ENCODE peak calls at places on chromosomes 12 and 14, in eight cellular contexts. K is body of pancreas; H is suprapubic skin; U is kidney; Y is IMR-90; E is CD8-positive, alpha-beta memory T cell; D is CD8-positive, alpha-beta T cell; R is left ventricle myocardium inferior. C is an unnamed sample. For H3K4me1, the result is how much of the 10 kb centered on the place peaks cover.

GRCh38 chr14:22333408-22334274 is 255.4 kb downstream of the DAD1 start:
- DNase-seq in K (peak), H (no peak), U (no peak), Y (peak), E (no peak), D (no peak), R (no peak), C (no peak)

GRCh38 chr14:96249016-96249415 is 7.0 kb upstream of the BDKRB1 start:
- DNase-seq in K (peak), H (no peak), U (no peak), Y (peak), E (no peak), D (no peak), R (no peak), C (no peak)

GRCh38 chr12:1575799-1576401 is 18.5 kb downstream of the FBXL14 start:
- DNase-seq in K (peak), H (no peak), U (no peak), Y (peak), E (no peak), D (no peak), R (no peak), C (no peak)

GRCh38 chr12:89680409-89680808 is 28.2 kb downstream of the ATP2B1 start:
- DNase-seq in K (no peak), H (no peak), U (no peak), Y (no peak), E (no peak), D (no peak), R (no peak), C (no peak)

GRCh38 chr14:62329427-62329826 is 567.2 kb downstream of the SNAPC1 start:
- DNase-seq in K (no peak), H (no peak), U (no peak), Y (peak), E (no peak), D (no peak), R (no peak), C (no peak)

GRCh38 chr14:67515386-67516079 is 17.6 kb upstream of the PLEKHH1 start:
- DNase-seq in K (peak), H (no peak), U (peak), Y (no peak), E (no peak), D (no peak), R (no peak), C (no peak)

GRCh38 chr12:30795410-30795659 is 40.6 kb upstream of the CAPRIN2 start:
- DNase-seq in K (no peak), H (no peak), U (no peak), Y (no peak), E (no peak), D (no peak), R (no peak), C (no peak)

GRCh38 chr14:24429395-24430142 is at the start of the genes CBLN3 and KHNYN:
- DNase-seq in K (peak), H (peak), U (peak), Y (peak), E (peak), D (peak), R (peak), C (peak)

GRCh38 chr12:9742665-9743064 is 9.8 kb upstream of the CLECL1 start:
- DNase-seq in K (peak), H (no peak), U (peak), Y (no peak), E (no peak), D (peak), R (no peak), C (no peak)

GRCh38 chr12:12533238-12533829 is 29.3 kb downstream of the DUSP16 start:
- DNase-seq in K (peak), H (no peak), U (no peak), Y (no peak), E (no peak), D (no peak), R (peak), C (no peak)

GRCh38 chr12:99261256-99261655 is 386.3 kb upstream of the GARIN6 start:
- DNase-seq in K (no peak), H (no peak), U (no peak), Y (no peak), E (no peak), D (no peak), R (no peak), C (no peak)

GRCh38 chr12:70052931-70053497 is 190.2 kb upstream of the CNOT2 start:
- DNase-seq in K (peak), H (no peak), U (no peak), Y (peak), E (no peak), D (no peak), R (no peak), C (no peak)

GRCh38 chr12:62899568-62900390 is 35.2 kb downstream of the PPM1H start:
- DNase-seq in K (no peak), H (no peak), U (no peak), Y (no peak), E (no peak), D (no peak), R (no peak), C (no peak)

GRCh38 chr12:55741978-55742377 is 944 bp upstream of the GDF11 start:
- DNase-seq in K (no peak), H (no peak), U (no peak), Y (no peak), E (no peak), D (no peak), R (no peak), C (no peak)

GRCh38 chr12:89707623-89707991 is 1.0 kb downstream of the ATP2B1 start:
- DNase-seq in K (peak), H (peak), U (peak), Y (no peak), E (peak), D (peak), R (peak), C (no peak)

GRCh38 chr14:68523994-68524725 is 268.7 kb downstream of the ZFP36L1 start:
- DNase-seq in K (peak), H (no peak), U (peak), Y (no peak), E (no peak), D (no peak), R (no peak), C (no peak)

GRCh38 chr12:48786591-48787544 is 2.0 kb downstream of the ADCY6 start:
- DNase-seq in K (no peak), H (no peak), U (no peak), Y (no peak), E (no peak), D (no peak), R (peak), C (no peak)

GRCh38 chr14:90023176-90023896 is 38.5 kb upstream of the KCNK13 start:
- DNase-seq in K (no peak), H (no peak), U (no peak), Y (peak), E (no peak), D (no peak), R (no peak), C (no peak)

GRCh38 chr14:61420326-61420725 is 98.9 kb downstream of the PRKCH start:
- DNase-seq in K (no peak), H (no peak), U (no peak), Y (peak), E (no peak), D (peak), R (no peak), C (no peak)

GRCh38 chr14:70780396-70781075 is 28.8 kb downstream of the MAP3K9 start:
- DNase-seq in K (peak), H (no peak), U (no peak), Y (no peak), E (no peak), D (no peak), R (peak), C (no peak)

GRCh38 chr12:123069436-123070266 is 81.2 kb downstream of the PITPNM2 start:
- DNase-seq in K (no peak), H (no peak), U (peak), Y (no peak), E (no peak), D (no peak), R (no peak), C (no peak)

GRCh38 chr12:123070267-123071081 is 80.4 kb downstream of the PITPNM2 start:
- DNase-seq in K (no peak), H (no peak), U (no peak), Y (no peak), E (no peak), D (no peak), R (no peak), C (no peak)

GRCh38 chr12:123075092-123075491 is 75.8 kb downstream of the PITPNM2 start:
- DNase-seq in K (no peak), H (no peak), U (no peak), Y (no peak), E (no peak), D (no peak), R (no peak), C (no peak)

GRCh38 chr12:123073962-123074801 is 76.7 kb downstream of the PITPNM2 start:
- DNase-seq in K (no peak), H (no peak), U (no peak), Y (no peak), E (no peak), D (no peak), R (no peak), C (no peak)

GRCh38 chr12:123071401-123072304 is 79.2 kb downstream of the PITPNM2 start:
- DNase-seq in K (no peak), H (no peak), U (no peak), Y (no peak), E (no peak), D (no peak), R (peak), C (no peak)
- H3K4me1 ChIP-seq in K (under half), H (half or more), U (under half), Y (under half), E (half or more), D (under half), R (half or more), C (under half)

GRCh38 chr12:6199531-6200265 is 502 bp upstream of the CD9 start:
- DNase-seq in K (peak), H (no peak), U (peak), Y (no peak), E (no peak), D (no peak), R (no peak), C (no peak)

GRCh38 chr12:6200266-6201198 is at the start of gene CD9:
- DNase-seq in K (peak), H (no peak), U (no peak), Y (no peak), E (no peak), D (peak), R (peak), C (no peak)

GRCh38 chr12:6201775-6202292 is 1.6 kb downstream of the CD9 start:
- DNase-seq in K (no peak), H (no peak), U (no peak), Y (no peak), E (no peak), D (no peak), R (no peak), C (no peak)

GRCh38 chr12:6202331-6202730 is 2.1 kb downstream of the CD9 start:
- DNase-seq in K (no peak), H (no peak), U (no peak), Y (no peak), E (no peak), D (no peak), R (no peak), C (no peak)

GRCh38 chr12:6201199-6201608 is 1.0 kb downstream of the CD9 start:
- DNase-seq in K (peak), H (no peak), U (peak), Y (no peak), E (no peak), D (no peak), R (no peak), C (no peak)
- H3K4me1 ChIP-seq in K (under half), H (half or more), U (under half), Y (under half), E (under half), D (under half), R (half or more), C (under half)

GRCh38 chr12:57770734-57771133 is 1.2 kb downstream of the METTL1 start:
- DNase-seq in K (no peak), H (no peak), U (no peak), Y (no peak), E (no peak), D (no peak), R (no peak), C (no peak)
- H3K4me1 ChIP-seq in K (under half), H (under half), U (under half), Y (under half), E (under half), D (under half), R (under half), C (under half)

GRCh38 chr12:80187660-80188090 is 88.3 kb downstream of the OTOGL start:
- DNase-seq in K (no peak), H (no peak), U (no peak), Y (peak), E (no peak), D (no peak), R (peak), C (no peak)
- H3K4me1 ChIP-seq in K (under half), H (under half), U (under half), Y (under half), E (under half), D (under half), R (under half), C (under half)

DNA sequence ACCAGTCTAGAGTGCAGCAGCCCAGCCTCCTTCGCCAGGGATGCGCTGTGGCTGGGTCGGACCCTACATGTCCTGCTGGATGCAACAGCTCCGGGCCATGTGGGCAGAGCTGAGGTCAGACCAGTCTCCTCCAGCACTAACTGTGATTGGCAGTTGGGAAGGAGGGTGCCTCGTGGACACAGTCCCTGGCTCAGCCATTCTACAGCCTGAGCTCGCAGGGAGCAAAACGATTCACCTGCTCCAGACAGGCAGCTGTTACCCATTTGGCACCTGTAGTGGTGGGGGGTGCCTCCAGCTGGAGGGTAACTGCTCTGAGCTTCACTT is 6.3 kb upstream of the ASB2 start:
- DNase-seq in K (no peak), H (no peak), U (no peak), Y (no peak), E (no peak), D (no peak), R (no peak), C (no peak)
- H3K4me1 ChIP-seq in K (under half), H (under half), U (under half), Y (under half), E (under half), D (under half), R (half or more), C (under half)

GRCh38 chr12:105352940-105353635 is 22.6 kb downstream of the C12orf75 start:
- DNase-seq in K (peak), H (no peak), U (no peak), Y (no peak), E (no peak), D (no peak), R (no peak), C (no peak)
- H3K4me1 ChIP-seq in K (under half), H (under half), U (under half), Y (under half), E (under half), D (under half), R (under half), C (under half)

GRCh38 chr14:102826161-102826560 is 48.9 kb downstream of the TRAF3 start:
- DNase-seq in K (no peak), H (no peak), U (no peak), Y (no peak), E (no peak), D (no peak), R (no peak), C (no peak)
- H3K4me1 ChIP-seq in K (under half), H (under half), U (under half), Y (under half), E (under half), D (under half), R (under half), C (under half)

GRCh38 chr12:125187780-125188741 is 122.8 kb downstream of the AACS start:
- DNase-seq in K (no peak), H (no peak), U (no peak), Y (no peak), E (no peak), D (no peak), R (no peak), C (no peak)
- H3K4me1 ChIP-seq in K (under half), H (under half), U (under half), Y (under half), E (under half), D (under half), R (under half), C (under half)

C was measured in esophagus squamous epithelium.